ENCODE peak calls at places on chromosomes 7 and 10, in five cellular contexts. E is HepG2, R is heart left ventricle, A is A549, G is body of pancreas. M is an unnamed sample.

GRCh38 chr7:149202831-149203231 is 7.5 kb downstream of the ZNF282 start:
- ATAC-seq in R (peak; percentile 94), A (no peak), E (no peak), G (no peak), M (no peak)

GRCh38 chr10:49441488-49442476 is 45.9 kb upstream of the DRGX start:
- ATAC-seq in E (no peak), A (no peak), R (no peak), G (no peak), M (no peak)

GRCh38 chr10:52115823-52116222 is 198.3 kb upstream of the DKK1 start:
- ATAC-seq in G (no peak), E (no peak), A (no peak), R (no peak), M (no peak)

GRCh38 chr7:28708033-28708451 is 250.1 kb downstream of the TRIL start:
- ATAC-seq in E (no peak), G (peak; percentile 59), R (peak; percentile 59), A (peak; percentile 43), M (peak; percentile 90)

GRCh38 chr7:21251166-21251806 is 176.6 kb upstream of the SP4 start:
- ATAC-seq in E (peak; percentile 92), R (no peak), A (no peak), G (no peak), M (no peak)

GRCh38 chr10:68202965-68203358 is 29.0 kb downstream of the ATOH7 start:
- ATAC-seq in G (no peak), A (peak; percentile 24), R (peak; percentile 30), E (no peak), M (no peak)

GRCh38 chr10:57624856-57625592 is 642.7 kb downstream of the IPMK start:
- ATAC-seq in A (no peak), G (no peak), E (no peak), R (no peak), M (no peak)

GRCh38 chr10:125212150-125212809 is 51.9 kb upstream of the CTBP2 start:
- ATAC-seq in G (no peak), R (no peak), E (no peak), A (no peak), M (no peak)

GRCh38 chr10:129544205-129545202 is 77.5 kb downstream of the MGMT start:
- ATAC-seq in R (peak; percentile 39), A (no peak), G (peak; percentile 30), E (no peak), M (peak; percentile 62)

GRCh38 chr10:24465899-24466615 is 257.1 kb downstream of the KIAA1217 start:
- ATAC-seq in R (peak; percentile 32), A (peak; percentile 96), E (peak; percentile 96), G (peak; percentile 83), M (no peak)

GRCh38 chr10:13512564-13512963 is 16.2 kb downstream of the BEND7 start:
- ATAC-seq in R (no peak), A (no peak), E (no peak), G (no peak), M (no peak)

GRCh38 chr10:96501985-96502384 is 11.7 kb downstream of the TLL2 start:
- ATAC-seq in E (peak; percentile 64), A (no peak), R (no peak), G (no peak), M (no peak)

GRCh38 chr7:92609921-92610518 is 19.8 kb upstream of the FAM133B start:
- ATAC-seq in A (peak; percentile 66), G (peak; percentile 41), E (peak; percentile 48), R (no peak), M (no peak)

GRCh38 chr7:45203947-45204445 is 46.4 kb downstream of the RAMP3 start:
- ATAC-seq in A (no peak), G (peak; percentile 63), R (peak; percentile 57), E (no peak), M (peak; percentile 80)

GRCh38 chr7:128909605-128910568 is 622 bp downstream of the KCP start:
- ATAC-seq in A (no peak), G (peak; percentile 38), E (peak; percentile 9), R (peak; percentile 15), M (peak; percentile 26)

GRCh38 chr7:72087926-72088325 is 324.2 kb downstream of the CALN1 start:
- ATAC-seq in G (no peak), E (no peak), R (no peak), A (no peak), M (no peak)

GRCh38 chr10:5484205-5484604 is 15.2 kb downstream of the CALML5 start:
- ATAC-seq in G (no peak), E (no peak), R (no peak), A (no peak), M (no peak)

GRCh38 chr10:74542077-74542476 is 284.3 kb upstream of the KAT6B start:
- ATAC-seq in G (peak; percentile 53), A (no peak), R (peak; percentile 34), E (no peak), M (peak; percentile 91)

GRCh38 chr10:79203014-79203675 is 134.4 kb downstream of the ZMIZ1 start:
- ATAC-seq in A (no peak), R (no peak), G (no peak), E (no peak), M (no peak)

GRCh38 chr7:55309040-55309991 is 55.8 kb upstream of the LANCL2 start:
- ATAC-seq in A (no peak), E (no peak), R (no peak), G (no peak), M (no peak)

GRCh38 chr10:18650618-18651017 is 769 bp downstream of the NSUN6 start:
- ATAC-seq in A (no peak), E (no peak), R (no peak), G (no peak), M (no peak)

GRCh38 chr10:43315535-43316245 is 48.8 kb upstream of the RASGEF1A start:
- ATAC-seq in G (no peak), R (no peak), E (peak; percentile 42), A (no peak), M (peak; percentile 23)

GRCh38 chr10:123413353-123413752 is 252.8 kb upstream of the GPR26 start:
- ATAC-seq in G (no peak), R (no peak), A (no peak), E (no peak), M (no peak)

GRCh38 chr7:18289801-18290200 is 205.7 kb upstream of the HDAC9 start:
- ATAC-seq in A (no peak), R (peak; percentile 28), E (no peak), G (no peak), M (no peak)

GRCh38 chr10:95121904-95122303 is 52.6 kb upstream of the CYP2C8 start:
- ATAC-seq in E (peak; percentile 97), A (no peak), G (peak; percentile 77), R (peak; percentile 18), M (no peak)

GRCh38 chr10:127989481-127989964 is 82.6 kb downstream of the PTPRE start:
- ATAC-seq in A (no peak), G (no peak), E (no peak), R (no peak), M (peak; percentile 24)

GRCh38 chr10:13765641-13766341 is 179.0 kb downstream of the PRPF18 start:
- ATAC-seq in E (peak; percentile 98), G (peak; percentile 87), A (peak; percentile 71), R (no peak), M (no peak)

GRCh38 chr7:153616808-153617207 is 435.4 kb upstream of the DPP6 start:
- ATAC-seq in G (no peak), A (no peak), E (no peak), R (no peak), M (peak; percentile 34)

GRCh38 chr7:50724526-50725520 is 57.9 kb downstream of the GRB10 start:
- ATAC-seq in G (no peak), A (no peak), E (peak; percentile 38), R (no peak), M (no peak)

GRCh38 chr7:3399858-3400257 is 98.8 kb downstream of the SDK1 start:
- ATAC-seq in A (peak; percentile 89), G (no peak), E (peak; percentile 99), R (no peak), M (no peak)

GRCh38 chr7:3397324-3397723 is 96.3 kb downstream of the SDK1 start:
- ATAC-seq in G (no peak), E (no peak), R (no peak), A (no peak), M (no peak)

GRCh38 chr7:3393862-3394261 is 92.8 kb downstream of the SDK1 start:
- ATAC-seq in R (no peak), A (no peak), G (no peak), E (no peak), M (no peak)
- TF ChIP-seq CTCF in R (no peak), A (no peak), G (no peak), E (no peak), M (no peak)

GRCh38 chr10:117994771-117995170 is 52.0 kb downstream of the RAB11FIP2 start:
- ATAC-seq in E (no peak), R (no peak), A (no peak), G (no peak), M (no peak)

GRCh38 chr10:117993166-117993565 is 53.6 kb downstream of the RAB11FIP2 start:
- ATAC-seq in E (no peak), A (no peak), G (no peak), R (no peak), M (no peak)

GRCh38 chr10:118002581-118002980 is 44.2 kb downstream of the RAB11FIP2 start:
- ATAC-seq in R (no peak), E (no peak), A (peak; percentile 66), G (no peak), M (no peak)

GRCh38 chr10:117996709-117997108 is 50.0 kb downstream of the RAB11FIP2 start:
- ATAC-seq in R (no peak), A (no peak), E (no peak), G (no peak), M (no peak)

GRCh38 chr10:117997673-117998072 is 49.1 kb downstream of the RAB11FIP2 start:
- ATAC-seq in E (no peak), G (no peak), A (no peak), R (no peak), M (no peak)
- TF ChIP-seq POLR2A in E (no peak), G (no peak), A (no peak), R (no peak), M (no peak)

GRCh38 chr10:32890444-32890843 is 67.6 kb downstream of the ITGB1 start:
- ATAC-seq in R (no peak), E (peak; percentile 18), G (no peak), A (peak; percentile 4), M (no peak)

GRCh38 chr10:32889631-32890212 is 68.3 kb downstream of the ITGB1 start:
- ATAC-seq in G (no peak), A (no peak), R (no peak), E (no peak), M (no peak)

GRCh38 chr10:32891261-32891660 is 66.8 kb downstream of the ITGB1 start:
- ATAC-seq in G (no peak), E (peak; percentile 50), R (peak; percentile 14), A (peak; percentile 16), M (no peak)

GRCh38 chr10:32888161-32888927 is 69.7 kb downstream of the ITGB1 start:
- ATAC-seq in G (no peak), E (peak; percentile 15), A (peak; percentile 11), R (no peak), M (no peak)

GRCh38 chr10:32893431-32893830 is 64.6 kb downstream of the ITGB1 start:
- ATAC-seq in A (peak; percentile 45), R (peak; percentile 16), E (peak; percentile 62), G (no peak), M (no peak)
- TF ChIP-seq CTCF in A (no peak), R (no peak), E (no peak), G (no peak), M (no peak)

GRCh38 chr7:94436700-94437099 is 42.0 kb downstream of the COL1A2 start:
- ATAC-seq in R (no peak), G (no peak), A (no peak), E (no peak), M (no peak)
- TF ChIP-seq POLR2A in R (no peak), G (no peak), A (no peak), E (no peak), M (no peak)

GRCh38 chr7:24284699-24285506 is 913 bp downstream of the NPY start:
- ATAC-seq in G (no peak), A (peak; percentile 66), R (no peak), E (no peak), M (no peak)
- TF ChIP-seq CTCF in G (no peak), A (peak; percentile 9), R (no peak), E (no peak), M (no peak)

M was measured in gastroesophageal sphincter.